ENCODE peak calls at places on chromosome 15, in four cellular contexts. J, Q, L and X are unnamed samples.

GRCh38 chr15:51849866-51850265 is 20.4 kb downstream of the TMOD3 start:
- DNase-seq in J (no peak), Q (no peak), L (no peak), X (no peak)

GRCh38 chr15:38991126-38991525 is 426.5 kb upstream of the RASGRP1 start:
- DNase-seq in Q (no peak), L (peak; percentile 40), J (no peak), X (peak; percentile 58)

GRCh38 chr15:38514601-38515000 is 50.0 kb downstream of the RASGRP1 start:
- DNase-seq in L (no peak), Q (no peak), J (no peak), X (no peak)

GRCh38 chr15:96802870-96803269 is 472.4 kb downstream of the NR2F2 start:
- DNase-seq in J (no peak), L (no peak), Q (no peak), X (no peak)

GRCh38 chr15:29668120-29668602 is 154.1 kb downstream of the TJP1 start:
- DNase-seq in J (no peak), Q (peak; percentile 88), L (peak; percentile 92), X (peak; percentile 93)

GRCh38 chr15:80582816-80583423 is 112.2 kb upstream of the ABHD17C start:
- DNase-seq in Q (no peak), L (no peak), J (no peak), X (no peak)

GRCh38 chr15:88894348-88894818 is 961 bp downstream of the HAPLN3 start:
- DNase-seq in L (no peak), J (peak; percentile 79), Q (peak; percentile 66), X (peak; percentile 82)

GRCh38 chr15:65081758-65082157 is 5.2 kb downstream of the KBTBD13 start:
- DNase-seq in J (no peak), Q (no peak), L (no peak), X (no peak)

GRCh38 chr15:34206016-34206415 is 3.9 kb downstream of the KATNBL1 start:
- DNase-seq in J (no peak), Q (no peak), L (no peak), X (no peak)

GRCh38 chr15:52224211-52224610 is 33.0 kb upstream of the GNB5 start:
- DNase-seq in J (no peak), L (no peak), Q (no peak), X (no peak)

GRCh38 chr15:60706145-60706544 is 227.2 kb upstream of the ICE2 start:
- DNase-seq in J (no peak), Q (no peak), L (no peak), X (peak; percentile 11)

GRCh38 chr15:52980446-52980845 is 190.3 kb upstream of the ONECUT1 start:
- DNase-seq in L (no peak), Q (no peak), J (no peak), X (no peak)

GRCh38 chr15:92809880-92810361 is 90.2 kb upstream of the CHD2 start:
- DNase-seq in J (no peak), L (peak; percentile 33), Q (peak; percentile 57), X (peak; percentile 90)

GRCh38 chr15:41337631-41338522 is 5.2 kb downstream of the NUSAP1 start:
- DNase-seq in J (no peak), L (no peak), Q (no peak), X (no peak)

GRCh38 chr15:25797511-25798206 is 65.5 kb downstream of the ATP10A start:
- DNase-seq in L (no peak), Q (no peak), J (no peak), X (peak; percentile 91)

GRCh38 chr15:25784141-25784540 is 79.0 kb downstream of the ATP10A start:
- DNase-seq in L (no peak), Q (no peak), J (no peak), X (peak; percentile 82)

GRCh38 chr15:69957175-69957574 is 140.5 kb downstream of the TLE3 start:
- DNase-seq in J (no peak), L (no peak), Q (no peak), X (no peak)

GRCh38 chr15:96107922-96108321 is 222.6 kb upstream of the NR2F2 start:
- DNase-seq in J (no peak), L (peak; percentile 45), Q (no peak), X (no peak)

GRCh38 chr15:65249641-65250040 is 37.0 kb downstream of the PARP16 start:
- DNase-seq in Q (no peak), L (no peak), J (no peak), X (peak; percentile 38)

GRCh38 chr15:82602195-82602594 is 45.0 kb downstream of the CPEB1 start:
- DNase-seq in Q (no peak), L (no peak), J (no peak), X (no peak)

GRCh38 chr15:38613085-38613484 is 48.5 kb upstream of the RASGRP1 start:
- DNase-seq in L (no peak), Q (no peak), J (no peak), X (no peak)

GRCh38 chr15:99631256-99631655 is 65.5 kb downstream of the MEF2A start:
- DNase-seq in Q (no peak), L (no peak), J (no peak), X (peak; percentile 57)

GRCh38 chr15:101501703-101502373 is 12.3 kb upstream of the PCSK6 start:
- DNase-seq in J (no peak), Q (no peak), L (peak; percentile 28), X (peak; percentile 94)

GRCh38 chr15:36867436-36867835 is 232.9 kb downstream of the MEIS2 start:
- DNase-seq in Q (no peak), J (no peak), L (no peak), X (no peak)
- H3K27ac ChIP-seq in Q (no peak overlapping the region), J (no peak overlapping the region), L (no peak overlapping the region), X (no peak overlapping the region)

GRCh38 chr15:62600376-62600775 is 435.3 kb upstream of the C2CD4B start:
- DNase-seq in Q (no peak), L (no peak), J (no peak), X (peak; percentile 65)

GRCh38 chr15:62598217-62598616 is 433.1 kb upstream of the C2CD4B start:
- DNase-seq in J (no peak), L (no peak), Q (no peak), X (no peak)

GRCh38 chr15:62605292-62605691 is 437.3 kb upstream of the TPM1 start:
- DNase-seq in L (no peak), J (no peak), Q (no peak), X (no peak)

GRCh38 chr15:62603757-62604156 is 438.7 kb upstream of the C2CD4B start:
- DNase-seq in J (no peak), Q (no peak), L (no peak), X (peak; percentile 86)

DNA sequence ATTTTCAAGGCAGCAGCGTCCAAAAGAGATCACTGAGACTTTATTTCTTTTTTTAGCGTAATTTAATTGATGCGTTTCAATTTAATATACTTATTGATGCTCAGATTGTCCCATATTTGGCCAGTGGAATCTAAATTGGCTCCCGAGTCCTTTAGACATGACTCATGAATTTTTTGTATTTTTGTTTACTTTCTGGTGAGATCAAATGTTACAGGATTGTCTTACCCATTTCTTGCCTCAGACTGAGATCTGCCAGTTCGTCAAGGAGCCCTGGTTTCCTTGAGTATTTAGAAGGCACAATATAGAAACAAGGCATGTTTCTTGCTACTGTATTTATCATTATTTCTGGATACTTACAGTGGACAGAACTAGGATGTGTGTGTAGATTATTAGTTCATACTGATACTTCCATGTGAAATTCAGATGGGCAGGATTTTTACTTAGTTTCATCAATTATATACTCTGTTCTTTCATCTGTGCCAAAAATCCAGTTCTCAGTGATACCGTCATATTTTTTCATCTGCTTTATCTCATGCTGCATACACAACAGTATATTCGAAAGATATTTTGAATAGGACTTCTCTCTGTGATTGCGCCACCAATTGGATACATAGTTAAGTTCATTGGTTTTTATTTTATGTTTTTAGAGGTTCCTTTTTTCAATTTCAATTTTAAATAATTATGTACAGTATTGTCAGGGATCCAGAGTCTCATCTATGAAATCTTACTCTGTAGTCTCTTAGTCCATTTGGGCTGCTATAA is 436.9 kb upstream of the C2CD4B start:
- DNase-seq in Q (no peak), L (no peak), J (no peak), X (no peak)
- H3K27ac ChIP-seq in Q (no peak overlapping the region), L (no peak overlapping the region), J (no peak overlapping the region), X (no peak overlapping the region)

GRCh38 chr15:67192185-67192584 is 62.3 kb downstream of the AAGAB start:
- DNase-seq in J (no peak), Q (no peak), L (no peak), X (no peak)

GRCh38 chr15:67190813-67191212 is 63.6 kb downstream of the AAGAB start:
- DNase-seq in L (no peak), J (no peak), Q (no peak), X (no peak)

GRCh38 chr15:67189326-67190051 is 65.0 kb downstream of the AAGAB start:
- DNase-seq in J (no peak), L (peak; percentile 0), Q (no peak), X (no peak)

GRCh38 chr15:67188551-67189218 is 65.8 kb downstream of the AAGAB start:
- DNase-seq in L (peak; percentile 19), J (no peak), Q (no peak), X (no peak)

DNA sequence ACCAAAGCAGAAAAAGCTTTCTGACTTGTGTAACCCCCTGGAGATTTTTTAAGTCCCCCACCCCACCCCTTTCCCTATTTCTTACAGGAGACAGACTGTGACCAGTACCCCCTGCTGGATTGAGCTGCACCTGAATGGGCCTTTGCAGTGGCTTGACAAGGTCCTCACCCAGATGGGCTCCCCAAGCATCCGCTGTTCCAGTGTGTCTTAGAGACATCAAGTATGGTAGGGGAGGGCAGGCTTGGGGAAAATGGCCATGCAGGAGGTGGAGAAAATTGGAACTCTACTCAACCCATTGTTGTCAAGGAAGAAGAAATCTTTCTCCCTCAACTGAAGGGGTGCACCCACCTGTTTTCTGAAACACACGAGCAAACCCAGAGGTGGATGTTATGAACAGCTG is 64.1 kb downstream of the AAGAB start:
- DNase-seq in Q (no peak), L (no peak), J (no peak), X (no peak)
- H3K27ac ChIP-seq in Q (no peak overlapping the region), L (no peak overlapping the region), J (no peak overlapping the region), X (peak overlapping the region; percentile 22)

GRCh38 chr15:90872481-90873184 is 4.2 kb downstream of the FURIN start:
- DNase-seq in J (no peak), L (peak; percentile 82), Q (no peak), X (peak; percentile 98)
- H3K27ac ChIP-seq in J (peak overlapping the region; percentile 73), L (peak overlapping the region; percentile 91), Q (peak overlapping the region; percentile 83), X (peak overlapping the region; percentile 88)

GRCh38 chr15:78168591-78168990 is 19.4 kb downstream of the IDH3A start:
- DNase-seq in Q (no peak), L (no peak), J (no peak), X (no peak)

GRCh38 chr15:78170848-78171773 is 21.9 kb downstream of the IDH3A start:
- DNase-seq in Q (no peak), J (no peak), L (no peak), X (no peak)

GRCh38 chr15:78175333-78175732 is 26.2 kb downstream of the IDH3A start:
- DNase-seq in Q (no peak), J (no peak), L (no peak), X (no peak)

GRCh38 chr15:78174398-78174797 is 25.2 kb downstream of the IDH3A start:
- DNase-seq in J (no peak), L (no peak), Q (no peak), X (no peak)

DNA sequence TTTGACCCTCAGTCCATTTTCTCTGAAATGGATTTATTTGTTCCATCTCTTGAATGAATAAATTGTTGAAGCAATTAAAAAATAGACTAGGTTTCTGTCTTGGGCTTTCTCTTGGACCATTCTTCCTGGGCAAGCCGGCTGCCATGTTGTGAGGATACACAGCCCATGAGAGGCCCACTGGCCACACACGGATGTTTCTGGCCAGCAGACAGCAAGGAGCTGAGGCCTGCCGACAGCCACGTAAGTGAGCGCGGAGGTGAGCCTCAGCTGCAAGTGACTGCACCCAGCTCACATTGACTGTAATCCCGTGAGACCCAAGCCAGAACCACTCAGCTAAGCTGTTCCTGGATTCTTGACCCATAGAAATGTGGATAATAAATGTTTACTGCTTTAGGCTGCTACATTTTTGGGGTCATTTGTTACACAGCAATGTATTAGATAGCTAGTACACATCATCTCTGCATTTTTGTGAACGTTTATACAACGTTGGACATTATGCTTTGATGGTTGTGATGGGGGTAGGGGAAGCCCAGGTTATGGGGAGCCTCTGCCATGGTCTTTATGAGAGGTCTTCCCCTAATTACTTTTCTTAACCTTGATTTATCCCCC is 22.8 kb downstream of the IDH3A start:
- DNase-seq in L (no peak), Q (no peak), J (no peak), X (no peak)
- H3K27ac ChIP-seq in L (no peak overlapping the region), Q (no peak overlapping the region), J (no peak overlapping the region), X (no peak overlapping the region)